ENCODE peak calls at places on chromosomes 5 and 9, in eight cellular contexts. W, P, N, T, D, X, Y and L are unnamed samples.

GRCh38 chr9:100667448-100667847 is 89.6 kb downstream of the CAVIN4 start:
- DNase-seq in W (no peak), X (no peak), N (no peak), Y (no peak), P (no peak), D (no peak), T (no peak), L (no peak)

GRCh38 chr9:134406366-134407122 is 80.3 kb downstream of the RXRA start:
- DNase-seq in N (no peak), T (no peak), W (no peak), P (no peak), Y (no peak), D (no peak), X (peak), L (no peak)

GRCh38 chr9:124231095-124231743 is 26.5 kb upstream of the NEK6 start:
- DNase-seq in W (no peak), T (no peak), D (no peak), X (no peak), N (no peak), P (no peak), Y (no peak), L (no peak)

GRCh38 chr9:121344062-121344696 is 25.9 kb downstream of the STOM start:
- DNase-seq in D (no peak), Y (no peak), W (no peak), P (no peak), T (no peak), N (no peak), X (no peak), L (no peak)

GRCh38 chr5:43281840-43282658 is 31.2 kb downstream of the HMGCS1 start:
- DNase-seq in X (no peak), T (no peak), P (no peak), N (no peak), W (no peak), Y (no peak), D (no peak), L (no peak)

GRCh38 chr5:146248536-146248935 is 45.1 kb downstream of the RBM27 start:
- DNase-seq in N (no peak), X (peak), T (no peak), P (no peak), W (no peak), Y (no peak), D (no peak), L (no peak)

GRCh38 chr5:80154749-80155148 is 101.1 kb downstream of the SERINC5 start:
- DNase-seq in T (no peak), D (no peak), Y (no peak), N (no peak), X (no peak), P (no peak), W (no peak), L (no peak)

GRCh38 chr5:180470966-180471582 is 23.1 kb upstream of the CNOT6 start:
- DNase-seq in X (peak), D (no peak), N (peak), Y (peak), P (peak), T (peak), W (peak), L (peak)

GRCh38 chr5:91332267-91333044 is 50.7 kb downstream of the ARRDC3 start:
- DNase-seq in N (no peak), T (no peak), Y (no peak), X (no peak), D (no peak), W (peak), P (no peak), L (no peak)

GRCh38 chr5:157189223-157189622 is 8.6 kb downstream of the ITK start:
- DNase-seq in P (no peak), D (no peak), X (no peak), N (no peak), Y (no peak), T (no peak), W (no peak), L (no peak)

GRCh38 chr9:97849980-97850379 is 3.0 kb upstream of the FOXE1 start:
- DNase-seq in X (no peak), T (no peak), N (no peak), Y (no peak), P (no peak), D (no peak), W (no peak), L (no peak)

GRCh38 chr5:6719417-6719816 is 6.2 kb downstream of the TENT4A start:
- DNase-seq in D (no peak), N (no peak), X (no peak), T (no peak), Y (no peak), P (no peak), W (no peak), L (peak)

GRCh38 chr5:132480546-132481242 is 9.9 kb downstream of the IRF1 start:
- DNase-seq in Y (no peak), X (no peak), T (no peak), P (no peak), W (no peak), N (peak), D (no peak), L (no peak)

GRCh38 chr5:163252951-163253350 is 184.4 kb upstream of the CCNG1 start:
- DNase-seq in Y (no peak), T (no peak), W (no peak), D (no peak), X (no peak), N (no peak), P (no peak), L (no peak)

GRCh38 chr9:127943746-127944145 is 6.1 kb upstream of the DPM2 start:
- DNase-seq in N (peak), T (peak), P (peak), D (peak), W (peak), X (peak), Y (peak), L (peak)

GRCh38 chr5:332843-333242 is 11.3 kb downstream of the AHRR start:
- DNase-seq in Y (no peak), D (no peak), X (no peak), N (no peak), W (no peak), T (no peak), P (no peak), L (no peak)

GRCh38 chr9:132166599-132166998 is 4.7 kb downstream of the NTNG2 start:
- DNase-seq in P (no peak), N (no peak), X (no peak), D (no peak), T (no peak), Y (no peak), W (no peak), L (no peak)

GRCh38 chr9:107827304-107827703 is 337.7 kb upstream of the KLF4 start:
- DNase-seq in X (no peak), T (no peak), N (no peak), Y (no peak), W (no peak), D (no peak), P (no peak), L (no peak)

GRCh38 chr9:74570879-74571512 is 73.9 kb downstream of the RORB start:
- DNase-seq in D (no peak), T (no peak), X (peak), N (no peak), Y (no peak), W (no peak), P (no peak), L (peak)

GRCh38 chr5:99543841-99544240 is 615.0 kb upstream of the CHD1 start:
- DNase-seq in X (no peak), Y (no peak), P (no peak), N (no peak), W (no peak), D (no peak), T (no peak), L (no peak)

GRCh38 chr9:88651682-88652633 is 117.0 kb downstream of the NXNL2 start:
- DNase-seq in D (peak), W (no peak), X (peak), Y (no peak), N (peak), T (peak), P (peak), L (peak)
- H3K4me3 ChIP-seq in D (no peak), W (no peak), X (no peak), Y (no peak), N (no peak), T (no peak), P (no peak), L (no peak)

DNA sequence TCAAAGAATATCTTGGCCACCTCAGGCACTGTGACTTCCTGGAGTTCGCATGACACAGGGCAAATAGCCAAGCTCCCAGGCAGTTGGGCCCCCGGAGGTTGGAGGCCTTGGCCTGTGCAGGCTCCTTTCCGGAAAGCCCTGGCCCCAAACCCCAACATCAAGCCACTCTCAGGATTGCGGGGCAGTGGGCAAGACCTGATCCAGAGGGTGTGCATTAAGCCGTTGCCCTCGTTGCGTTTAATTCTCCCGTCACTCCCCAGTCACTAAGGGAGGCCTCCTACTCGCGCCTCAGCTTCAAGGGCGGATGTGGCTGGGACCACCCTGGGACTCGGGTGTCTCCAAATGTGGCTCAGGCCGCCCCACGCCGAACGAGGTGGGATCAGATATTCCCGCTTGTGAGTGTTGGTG is 60.1 kb downstream of the TMEM174 start:
- DNase-seq in Y (no peak), D (no peak), W (no peak), X (no peak), P (no peak), T (no peak), N (no peak), L (no peak)
- H3K4me3 ChIP-seq in Y (no peak), D (peak), W (peak), X (peak), P (peak), T (no peak), N (no peak), L (no peak)

DNA sequence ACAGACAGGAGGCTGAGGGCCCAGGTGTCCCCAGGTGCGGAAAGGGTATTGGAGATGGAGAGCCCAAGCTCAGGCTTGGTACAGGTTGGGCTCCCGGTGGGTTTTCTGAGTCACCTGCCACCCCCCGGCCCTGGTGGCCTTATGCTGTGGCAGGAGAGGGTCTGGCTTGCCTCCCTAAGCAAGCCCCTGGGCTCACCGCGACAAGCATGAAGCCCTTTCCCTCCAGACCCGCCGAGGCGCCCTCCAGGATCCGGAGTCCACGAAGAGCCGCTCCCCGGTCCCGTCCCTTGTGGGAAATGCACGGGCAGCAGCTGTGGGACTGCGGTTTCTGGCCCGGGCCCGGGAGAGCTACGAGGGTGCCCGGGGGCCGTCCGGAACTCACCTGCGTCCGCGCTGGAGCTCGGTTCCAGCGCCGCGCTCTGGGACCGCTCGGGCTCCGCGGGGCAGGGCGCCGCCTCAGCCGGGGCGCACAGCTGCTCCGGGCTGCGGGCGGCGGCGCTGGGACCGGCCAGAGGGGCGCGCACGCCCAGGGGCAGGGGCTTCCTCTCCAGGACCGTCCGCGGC is 767 bp downstream of the SAPCD2 start:
- DNase-seq in D (no peak), T (no peak), W (no peak), Y (no peak), N (no peak), P (peak), X (no peak), L (no peak)
- H3K4me3 ChIP-seq in D (no peak), T (no peak), W (no peak), Y (no peak), N (no peak), P (no peak), X (no peak), L (peak)

DNA sequence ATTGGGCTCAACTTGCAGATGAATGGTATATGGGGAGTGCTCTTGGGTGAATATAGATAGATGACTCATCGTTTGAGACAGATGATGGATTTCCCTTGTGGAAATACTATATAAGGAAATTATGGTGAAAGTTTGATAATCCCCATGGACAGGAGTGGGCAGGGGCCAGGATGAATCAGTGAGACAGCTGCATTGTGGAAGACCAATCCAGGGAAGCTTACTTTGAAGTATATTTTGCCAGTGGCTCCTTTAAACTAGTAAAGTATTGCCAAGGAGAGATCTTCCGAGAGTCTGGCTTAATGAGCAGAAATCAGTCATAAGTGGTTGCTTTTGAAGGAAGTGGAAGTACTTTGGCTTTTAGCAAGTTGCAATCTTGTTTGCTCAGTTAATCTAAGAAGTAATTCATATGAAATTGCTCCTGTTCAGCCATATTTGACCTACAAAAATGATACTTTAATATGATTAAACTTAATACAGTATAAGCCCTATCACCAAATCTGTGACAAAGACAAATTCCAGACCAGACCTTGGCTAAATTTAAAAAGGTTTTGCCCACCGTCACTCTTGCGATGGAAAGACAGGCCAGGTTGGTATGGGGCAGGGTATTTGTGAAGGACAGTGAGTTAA is 9.3 kb upstream of the TNC start:
- DNase-seq in T (no peak), W (no peak), N (no peak), P (no peak), X (no peak), Y (no peak), D (no peak), L (no peak)
- H3K4me3 ChIP-seq in T (no peak), W (no peak), N (no peak), P (no peak), X (no peak), Y (no peak), D (no peak), L (no peak)

GRCh38 chr5:72630056-72630455 is 122.8 kb upstream of the ZNF366 start:
- DNase-seq in P (no peak), T (no peak), N (no peak), W (no peak), D (no peak), X (no peak), Y (no peak), L (no peak)
- H3K4me3 ChIP-seq in P (no peak), T (no peak), N (no peak), W (no peak), D (no peak), X (no peak), Y (no peak), L (no peak)

GRCh38 chr9:109098221-109098959 is 21.4 kb downstream of the TMEM245 start:
- DNase-seq in Y (no peak), W (no peak), P (no peak), D (no peak), X (peak), T (peak), N (no peak), L (no peak)
- H3K4me3 ChIP-seq in Y (no peak), W (no peak), P (no peak), D (peak), X (no peak), T (no peak), N (no peak), L (no peak)

GRCh38 chr9:138006576-138007233 is 129.1 kb downstream of the CACNA1B start:
- DNase-seq in D (no peak), W (no peak), N (peak), P (peak), T (no peak), X (no peak), Y (no peak), L (no peak)
- H3K4me3 ChIP-seq in D (no peak), W (no peak), N (no peak), P (no peak), T (no peak), X (no peak), Y (no peak), L (no peak)

GRCh38 chr5:123882305-123882704 is 370.3 kb downstream of the CSNK1G3 start:
- DNase-seq in P (no peak), D (no peak), W (no peak), X (no peak), Y (no peak), N (no peak), T (no peak), L (no peak)
- H3K4me3 ChIP-seq in P (no peak), D (no peak), W (no peak), X (no peak), Y (no peak), N (no peak), T (no peak), L (no peak)

DNA sequence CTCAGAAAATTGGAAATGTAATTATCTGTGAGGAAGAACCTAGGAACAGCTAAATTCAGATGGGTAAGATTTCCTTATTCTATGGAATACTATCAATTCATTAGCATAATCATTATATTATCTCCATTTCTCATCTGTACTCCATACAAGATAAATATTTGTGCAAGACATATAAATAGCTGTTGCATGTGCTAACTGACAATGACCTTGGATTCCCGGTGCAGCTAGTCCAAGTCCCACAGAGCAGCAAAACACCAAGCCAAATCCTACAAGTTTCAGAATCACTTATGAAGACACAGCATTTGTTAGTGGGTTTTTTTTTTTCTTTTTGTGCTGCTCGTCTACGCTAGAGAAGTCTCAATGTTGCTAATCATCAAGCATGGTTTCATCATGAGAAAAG is 64.8 kb downstream of the NUDT12 start:
- DNase-seq in W (no peak), X (no peak), T (no peak), P (no peak), Y (no peak), D (no peak), N (no peak), L (no peak)
- H3K4me3 ChIP-seq in W (no peak), X (no peak), T (no peak), P (no peak), Y (no peak), D (no peak), N (no peak), L (no peak)